ENCODE peak calls at places on chromosomes 1 and 21, in four cellular contexts. Q is LoVo, Y is non-pigmented ciliary epithelial cell, V is HepG2. W is an unnamed sample.

GRCh38 chr1:40371707-40372258 is 1.7 kb upstream of the SMAP2 start:
- DNase-seq in Q (no peak), Y (no peak), V (no peak), W (no peak)

GRCh38 chr1:8317647-8318360 is at the start of gene SLC45A1:
- DNase-seq in Q (peak; percentile 35), Y (no peak), V (no peak), W (peak; percentile 39)

GRCh38 chr1:93338426-93338825 is 7.3 kb upstream of the DR1 start:
- DNase-seq in Q (peak; percentile 37), Y (peak; percentile 87), V (no peak), W (peak; percentile 96)

GRCh38 chr1:237492359-237492758 is 398.4 kb downstream of the ZP4 start:
- DNase-seq in Q (no peak), Y (no peak), V (no peak), W (no peak)

GRCh38 chr1:3113047-3113740 is 44.2 kb downstream of the PRDM16 start:
- DNase-seq in Q (no peak), Y (no peak), V (no peak), W (no peak)

GRCh38 chr21:38352536-38353219 is 95.9 kb downstream of the KCNJ15 start:
- DNase-seq in Q (peak; percentile 40), Y (no peak), V (peak; percentile 3), W (peak; percentile 55)

GRCh38 chr1:94115900-94116436 is 5.0 kb downstream of the ABCA4 start:
- DNase-seq in Q (no peak), Y (no peak), V (no peak), W (no peak)

GRCh38 chr1:204941415-204942338 is 71.0 kb downstream of the NFASC start:
- DNase-seq in Q (peak; percentile 50), Y (no peak), V (peak; percentile 42), W (peak; percentile 26)

GRCh38 chr1:92973203-92973907 is 12.1 kb upstream of the DIPK1A start:
- DNase-seq in Q (no peak), Y (no peak), V (no peak), W (no peak)

GRCh38 chr1:94672934-94673333 is 131.4 kb upstream of the F3 start:
- DNase-seq in Q (no peak), Y (peak; percentile 83), V (no peak), W (peak; percentile 68)

GRCh38 chr21:43588957-43589356 is 70.3 kb downstream of the HSF2BP start:
- DNase-seq in Q (peak; percentile 46), Y (no peak), V (peak; percentile 57), W (no peak)

GRCh38 chr1:108767115-108767514 is 20.6 kb downstream of the STXBP3 start:
- DNase-seq in Q (no peak), Y (no peak), V (no peak), W (no peak)

GRCh38 chr1:119758584-119758983 is 10.1 kb downstream of the HMGCS2 start:
- DNase-seq in Q (no peak), Y (no peak), V (no peak), W (no peak)

GRCh38 chr1:235409045-235409820 is 42.0 kb downstream of the TBCE start:
- DNase-seq in Q (no peak), Y (no peak), V (peak; percentile 93), W (no peak)

GRCh38 chr1:110300412-110300811 is 38.8 kb upstream of the RBM15 start:
- DNase-seq in Q (no peak), Y (no peak), V (no peak), W (no peak)